ENCODE peak calls at places on chromosomes 2 and 18, in nine cellular contexts. V is LoVo, Z is PC-3, R is anterior cingulate cortex, P is HFF-Myc, S is dorsolateral prefrontal cortex, D is NCI-H1105 treated with DMSO at 0.1 percent for 48 hours, J is cerebellum, B is sciatic nerve. Q is an unnamed sample.

GRCh38 chr2:75500633-75501032 is 60.1 kb downstream of the EVA1A start:
- DNase-seq in J (no peak), D (peak; percentile 90), V (no peak), R (no peak), B (no peak), Z (peak; percentile 45), S (no peak), P (peak; percentile 52), Q (no peak)

GRCh38 chr18:68826111-68826510 is 28.2 kb downstream of the CCDC102B start:
- DNase-seq in Z (no peak), S (no peak), V (no peak), J (no peak), B (no peak), P (no peak), R (no peak), D (no peak), Q (no peak)

GRCh38 chr2:222610746-222611145 is 45.1 kb downstream of the FARSB start:
- DNase-seq in B (no peak), Z (no peak), D (no peak), S (no peak), P (peak; percentile 4), J (peak; percentile 17), R (no peak), V (no peak), Q (no peak)

GRCh38 chr2:233130481-233130970 is 70.4 kb downstream of the INPP5D start:
- DNase-seq in V (no peak), R (no peak), P (no peak), Z (no peak), D (no peak), J (no peak), B (no peak), S (peak; percentile 3), Q (no peak)

GRCh38 chr18:770583-770961 is 41.5 kb downstream of the YES1 start:
- DNase-seq in R (no peak), P (no peak), J (no peak), B (no peak), S (no peak), Z (peak; percentile 12), V (peak; percentile 15), D (no peak), Q (no peak)

GRCh38 chr18:12470382-12471090 is 62.8 kb downstream of the PRELID3A start:
- DNase-seq in D (peak; percentile 40), V (no peak), J (no peak), Z (no peak), P (no peak), R (peak; percentile 10), B (no peak), S (no peak), Q (no peak)

GRCh38 chr2:132999421-132999820 is 329.4 kb upstream of the LYPD1 start:
- DNase-seq in V (no peak), D (no peak), Z (no peak), P (no peak), S (no peak), R (no peak), J (no peak), B (no peak), Q (no peak)

GRCh38 chr2:58240595-58240937 is 559 bp downstream of the FANCL start:
- DNase-seq in V (peak; percentile 66), J (peak; percentile 19), P (no peak), Z (peak; percentile 39), D (peak; percentile 74), B (no peak), R (no peak), S (no peak), Q (no peak)

GRCh38 chr2:162091325-162092007 is 17.5 kb upstream of the DPP4 start:
- DNase-seq in P (peak; percentile 61), J (no peak), Z (peak; percentile 92), R (no peak), B (no peak), V (peak; percentile 93), D (no peak), S (no peak), Q (no peak)

GRCh38 chr2:8438996-8439395 is 242.9 kb upstream of the ID2 start:
- DNase-seq in P (no peak), B (no peak), J (no peak), V (no peak), R (no peak), S (no peak), Z (no peak), D (peak; percentile 37), Q (no peak)

GRCh38 chr2:205885492-205886099 is 200.4 kb downstream of the INO80D start:
- DNase-seq in Z (peak; percentile 89), J (peak; percentile 7), V (peak; percentile 79), B (peak; percentile 96), D (no peak), S (peak; percentile 64), P (peak; percentile 43), R (peak; percentile 55), Q (peak; percentile 44)

GRCh38 chr2:125471963-125472362 is 1184.0 kb upstream of the GYPC start:
- DNase-seq in J (no peak), S (no peak), V (peak; percentile 12), P (no peak), D (no peak), R (no peak), Z (peak; percentile 29), B (no peak), Q (peak; percentile 10)

GRCh38 chr2:84302513-84303412 is 156.3 kb downstream of the SUCLG1 start:
- DNase-seq in R (peak; percentile 15), Z (peak; percentile 74), P (peak; percentile 19), D (peak; percentile 37), B (no peak), J (no peak), S (peak; percentile 33), V (peak; percentile 72), Q (no peak)

GRCh38 chr2:9941196-9941995 is 10.1 kb upstream of the GRHL1 start:
- DNase-seq in B (no peak), V (peak; percentile 22), P (no peak), D (no peak), J (no peak), S (no peak), Z (peak; percentile 74), R (no peak), Q (peak; percentile 51)

GRCh38 chr18:2971741-2972552 is 41.0 kb downstream of the LPIN2 start:
- DNase-seq in V (no peak), D (no peak), R (peak; percentile 20), S (no peak), J (peak; percentile 8), P (no peak), Z (no peak), B (no peak), Q (no peak)

GRCh38 chr2:221380049-221380448 is 192.1 kb downstream of the EPHA4 start:
- DNase-seq in J (no peak), D (no peak), P (no peak), Z (no peak), R (no peak), V (no peak), B (no peak), S (no peak), Q (no peak)

GRCh38 chr2:213167559-213167958 is 16.1 kb upstream of the IKZF2 start:
- DNase-seq in R (no peak), Z (no peak), D (no peak), P (no peak), V (no peak), J (no peak), B (no peak), S (no peak), Q (no peak)

GRCh38 chr2:159476329-159476728 is 140.0 kb downstream of the BAZ2B start:
- DNase-seq in Z (no peak), V (no peak), R (no peak), S (no peak), J (no peak), B (no peak), D (no peak), P (no peak), Q (no peak)

GRCh38 chr2:207253946-207254345 is 88.2 kb upstream of the KLF7 start:
- DNase-seq in V (no peak), Z (peak; percentile 85), S (no peak), P (peak; percentile 54), B (no peak), J (no peak), D (no peak), R (no peak), Q (peak; percentile 87)

GRCh38 chr2:160220545-160221009 is 20.5 kb upstream of the ITGB6 start:
- DNase-seq in Z (no peak), S (no peak), D (no peak), B (no peak), J (no peak), R (no peak), P (no peak), V (no peak), Q (no peak)

GRCh38 chr2:233142355-233142897 is 82.3 kb downstream of the INPP5D start:
- DNase-seq in R (no peak), V (no peak), J (no peak), S (no peak), P (no peak), D (no peak), B (no peak), Z (no peak), Q (no peak)

GRCh38 chr2:147449323-147450080 is 395.3 kb upstream of the ACVR2A start:
- DNase-seq in D (no peak), V (no peak), B (no peak), R (no peak), P (no peak), Z (no peak), S (no peak), J (no peak), Q (no peak)

GRCh38 chr2:21860913-21861312 is 737.1 kb downstream of the TDRD15 start:
- DNase-seq in D (no peak), J (no peak), P (no peak), B (no peak), V (no peak), Z (no peak), R (no peak), S (no peak), Q (no peak)

GRCh38 chr18:60038731-60039130 is 138.9 kb downstream of the PMAIP1 start:
- DNase-seq in R (no peak), J (no peak), Z (no peak), D (no peak), V (no peak), P (no peak), S (no peak), B (no peak), Q (no peak)

GRCh38 chr2:26786207-26787023 is 559 bp downstream of the CENPA start:
- DNase-seq in P (no peak), V (no peak), Z (peak; percentile 27), S (no peak), R (no peak), D (no peak), J (no peak), B (no peak), Q (no peak)

GRCh38 chr2:88450186-88450585 is 2.3 kb downstream of the FOXI3 start:
- DNase-seq in B (no peak), S (no peak), D (peak; percentile 0), P (no peak), R (no peak), J (no peak), V (no peak), Z (no peak), Q (no peak)

GRCh38 chr2:110943070-110943634 is 177.6 kb upstream of the BCL2L11 start:
- DNase-seq in R (no peak), Z (no peak), V (no peak), D (no peak), S (no peak), J (no peak), P (no peak), B (no peak), Q (no peak)

GRCh38 chr18:68467966-68468365 is 246.9 kb downstream of the TMX3 start:
- DNase-seq in J (no peak), B (no peak), R (no peak), D (no peak), Z (no peak), V (no peak), P (no peak), S (no peak), Q (no peak)